ENCODE peak calls at places on chromosomes 5 and 9, in seven cellular contexts. N is AG04450, S is mucosa of descending colon, K is astrocyte of the spinal cord, D is psoas muscle, F is esophagus squamous epithelium, B is fibroblast of the aortic adventitia. Z is an unnamed sample.

GRCh38 chr5:179907570-179908324 is at the start of gene TBC1D9B:
- DNase-seq in N (no peak), S (peak), K (peak), D (peak), F (no peak), B (peak), Z (peak)

GRCh38 chr5:56814361-56814962 is 887 bp upstream of the MAP3K1 start:
- DNase-seq in N (no peak), S (peak), K (peak), D (peak), F (no peak), B (peak), Z (no peak)

GRCh38 chr9:89311346-89312153 is 555 bp downstream of the CKS2 start:
- DNase-seq in N (no peak), S (peak), K (peak), D (no peak), F (no peak), B (peak), Z (peak)

GRCh38 chr9:36934478-36935065 is 99.5 kb downstream of the PAX5 start:
- DNase-seq in N (no peak), S (no peak), K (no peak), D (no peak), F (no peak), B (no peak), Z (no peak)

GRCh38 chr5:143890475-143890874 is 78.5 kb downstream of the HMHB1 start:
- DNase-seq in N (no peak), S (no peak), K (no peak), D (no peak), F (no peak), B (no peak), Z (no peak)

GRCh38 chr5:150562832-150563231 is 54.9 kb downstream of the NDST1 start:
- DNase-seq in N (no peak), S (no peak), K (peak), D (no peak), F (no peak), B (peak), Z (peak)

GRCh38 chr9:134204991-134205578 is 40.7 kb upstream of the RNU6ATAC start:
- DNase-seq in N (no peak), S (peak), K (peak), D (peak), F (no peak), B (peak), Z (no peak)

GRCh38 chr5:7869474-7870136 is 657 bp downstream of the MTRR start:
- DNase-seq in N (no peak), S (no peak), K (no peak), D (no peak), F (no peak), B (no peak), Z (no peak)

GRCh38 chr5:139149477-139150199 is 48.5 kb downstream of the SIL1 start:
- DNase-seq in N (no peak), S (no peak), K (peak), D (no peak), F (no peak), B (peak), Z (no peak)

GRCh38 chr5:31096238-31096865 is 97.1 kb upstream of the CDH6 start:
- DNase-seq in N (peak), S (no peak), K (peak), D (no peak), F (no peak), B (peak), Z (peak)

GRCh38 chr9:73643379-73644013 is 491.8 kb downstream of the ANXA1 start:
- DNase-seq in N (no peak), S (no peak), K (peak), D (no peak), F (no peak), B (peak), Z (peak)

GRCh38 chr5:1421521-1422341 is 23.5 kb downstream of the SLC6A3 start:
- DNase-seq in N (no peak), S (peak), K (no peak), D (peak), F (no peak), B (no peak), Z (no peak)

GRCh38 chr9:76873056-76873792 is 32.7 kb downstream of the PRUNE2 start:
- DNase-seq in N (no peak), S (no peak), K (peak), D (no peak), F (no peak), B (peak), Z (no peak)
- TF ChIP-seq CTCF in N (no peak), S (no peak), K (no peak), D (no peak), F (no peak), B (no peak), Z (no peak)

GRCh38 chr5:173802670-173803165 is 85.4 kb upstream of the CPEB4 start:
- DNase-seq in N (no peak), S (peak), K (no peak), D (peak), F (no peak), B (peak), Z (peak)
- H3K4me3 ChIP-seq in N (no peak), S (no peak), K (no peak), D (no peak), F (no peak), B (no peak), Z (no peak)

GRCh38 chr9:124209279-124209678 is 48.5 kb upstream of the NEK6 start:
- DNase-seq in N (no peak), S (no peak), K (no peak), D (peak), F (no peak), B (no peak), Z (no peak)
- TF ChIP-seq CTCF in N (no peak), S (no peak), K (no peak), D (no peak), F (no peak), B (no peak), Z (no peak)

GRCh38 chr5:97714426-97714825 is 531.4 kb upstream of the RIOK2 start:
- DNase-seq in N (no peak), S (no peak), K (no peak), D (no peak), F (no peak), B (no peak), Z (no peak)
- H3K4me3 ChIP-seq in N (no peak), S (no peak), K (no peak), D (no peak), F (no peak), B (no peak), Z (no peak)

Z was measured in bronchial epithelial cell.